ENCODE peak calls at places on chromosomes 12 and 14, in eight cellular contexts. K is CD8-positive, alpha-beta T cell; Z is left ventricle myocardium inferior; Q is small intestine; G is naive thymus-derived CD4-positive, alpha-beta T cell; X is spleen; L is uterus; N is kidney epithelial cell. Y is an unnamed sample.
A peak's percentile ranks its signal among the peaks of the same experiment; 100 is the strongest.

GRCh38 chr14:54048311-54048710 is 91.7 kb upstream of the BMP4 start:
- DNase-seq in K (no peak), Q (no peak), X (no peak), N (no peak), L (no peak), Z (no peak), G (no peak), Y (no peak)

GRCh38 chr14:51552275-51552674 is 99.4 kb upstream of the FRMD6 start:
- DNase-seq in L (no peak), G (no peak), X (no peak), K (no peak), Z (no peak), Q (no peak), N (no peak), Y (no peak)

GRCh38 chr14:61911534-61911933 is 149.3 kb downstream of the SNAPC1 start:
- DNase-seq in K (no peak), L (no peak), N (no peak), G (no peak), X (peak; percentile 82), Q (peak; percentile 5), Z (no peak), Y (no peak)

GRCh38 chr14:68576031-68576430 is 216.8 kb downstream of the ZFP36L1 start:
- DNase-seq in G (no peak), L (no peak), X (no peak), K (no peak), Q (no peak), Z (no peak), N (no peak), Y (no peak)

GRCh38 chr12:51482808-51483532 is 58.3 kb downstream of the SLC4A8 start:
- DNase-seq in X (no peak), N (no peak), K (peak; percentile 3), Q (peak; percentile 12), G (no peak), L (no peak), Z (no peak), Y (no peak)

GRCh38 chr12:122085571-122085970 is 7.0 kb downstream of the MLXIP start:
- DNase-seq in X (no peak), N (no peak), G (no peak), L (no peak), Z (no peak), Q (no peak), K (no peak), Y (no peak)

GRCh38 chr12:14564336-14564959 is 3.2 kb downstream of the PLBD1 start:
- DNase-seq in L (no peak), X (no peak), K (no peak), Q (no peak), N (no peak), G (no peak), Z (no peak), Y (no peak)

GRCh38 chr14:37864861-37865718 is 269.7 kb downstream of the TTC6 start:
- DNase-seq in Z (no peak), N (no peak), K (no peak), X (no peak), G (no peak), Q (peak; percentile 21), L (no peak), Y (no peak)

GRCh38 chr14:102568115-102568614 is 24.3 kb upstream of the RCOR1 start:
- DNase-seq in L (no peak), K (peak; percentile 46), Q (peak; percentile 77), X (no peak), Z (no peak), N (no peak), G (no peak), Y (no peak)

GRCh38 chr12:124694250-124694649 is 126.8 kb upstream of the NCOR2 start:
- DNase-seq in K (no peak), G (no peak), Q (peak; percentile 37), L (no peak), X (no peak), Z (no peak), N (no peak), Y (no peak)

GRCh38 chr14:95204705-95205104 is 47.4 kb upstream of the DICER1 start:
- DNase-seq in G (no peak), K (no peak), Z (no peak), L (no peak), Q (no peak), X (no peak), N (no peak), Y (no peak)

GRCh38 chr12:74429535-74429934 is 108.1 kb upstream of the ATXN7L3B start:
- DNase-seq in X (no peak), L (no peak), N (no peak), Z (no peak), Q (no peak), K (no peak), G (no peak), Y (no peak)

GRCh38 chr14:92635896-92636295 is 112.5 kb downstream of the LGMN start:
- DNase-seq in K (no peak), Q (no peak), X (peak; percentile 12), G (no peak), L (no peak), Z (no peak), N (no peak), Y (no peak)

GRCh38 chr12:107558816-107559382 is 126.7 kb upstream of the PWP1 start:
- DNase-seq in Z (no peak), K (no peak), L (no peak), G (no peak), Q (no peak), N (no peak), X (no peak), Y (no peak)

GRCh38 chr12:77070382-77071294 is 5.3 kb upstream of the E2F7 start:
- DNase-seq in K (no peak), Z (no peak), L (no peak), X (no peak), Q (no peak), G (no peak), N (no peak), Y (no peak)

GRCh38 chr12:53955776-53956250 is 1.1 kb downstream of the HOXC12 start:
- DNase-seq in N (no peak), K (no peak), G (no peak), Q (no peak), Z (no peak), X (no peak), L (no peak), Y (no peak)

GRCh38 chr12:53954694-53955035 is at the start of gene HOXC12:
- DNase-seq in G (no peak), L (peak; percentile 11), K (no peak), N (no peak), Q (no peak), X (no peak), Z (no peak), Y (no peak)

GRCh38 chr12:53956914-53957536 is 2.3 kb downstream of the HOXC12 start:
- DNase-seq in G (no peak), K (no peak), Q (no peak), N (no peak), Z (no peak), L (peak; percentile 10), X (no peak), Y (no peak)

GRCh38 chr12:53955036-53955775 is 503 bp downstream of the HOXC12 start:
- DNase-seq in L (peak; percentile 11), X (no peak), Q (no peak), K (no peak), G (no peak), Z (no peak), N (no peak), Y (no peak)

GRCh38 chr12:53956251-53956887 is 1.7 kb downstream of the HOXC12 start:
- DNase-seq in Q (no peak), K (no peak), X (no peak), G (no peak), L (peak; percentile 12), N (no peak), Z (no peak), Y (no peak)
- H3K27me3 ChIP-seq in Q (peaks cover 88% of the 10 kb centered on the region), K (peaks cover 84% of the 10 kb centered on the region), X (peaks cover 100% of the 10 kb centered on the region), G (peaks cover 72% of the 10 kb centered on the region), L (peaks cover 37% of the 10 kb centered on the region), N (peaks cover 99% of the 10 kb centered on the region), Z (peaks cover 100% of the 10 kb centered on the region), Y (peaks cover 97% of the 10 kb centered on the region)

GRCh38 chr14:86961106-86961716 is 1031.8 kb downstream of the GALC start:
- DNase-seq in K (no peak), N (no peak), G (no peak), L (no peak), X (no peak), Z (no peak), Q (no peak), Y (peak; percentile 18)
- H3K27me3 ChIP-seq in K (no peaks in the 10 kb centered on the region), N (no peaks in the 10 kb centered on the region), G (no peaks in the 10 kb centered on the region), L (no peaks in the 10 kb centered on the region), X (no peaks in the 10 kb centered on the region), Z (no peaks in the 10 kb centered on the region), Q (no peaks in the 10 kb centered on the region), Y (no peaks in the 10 kb centered on the region)

DNA sequence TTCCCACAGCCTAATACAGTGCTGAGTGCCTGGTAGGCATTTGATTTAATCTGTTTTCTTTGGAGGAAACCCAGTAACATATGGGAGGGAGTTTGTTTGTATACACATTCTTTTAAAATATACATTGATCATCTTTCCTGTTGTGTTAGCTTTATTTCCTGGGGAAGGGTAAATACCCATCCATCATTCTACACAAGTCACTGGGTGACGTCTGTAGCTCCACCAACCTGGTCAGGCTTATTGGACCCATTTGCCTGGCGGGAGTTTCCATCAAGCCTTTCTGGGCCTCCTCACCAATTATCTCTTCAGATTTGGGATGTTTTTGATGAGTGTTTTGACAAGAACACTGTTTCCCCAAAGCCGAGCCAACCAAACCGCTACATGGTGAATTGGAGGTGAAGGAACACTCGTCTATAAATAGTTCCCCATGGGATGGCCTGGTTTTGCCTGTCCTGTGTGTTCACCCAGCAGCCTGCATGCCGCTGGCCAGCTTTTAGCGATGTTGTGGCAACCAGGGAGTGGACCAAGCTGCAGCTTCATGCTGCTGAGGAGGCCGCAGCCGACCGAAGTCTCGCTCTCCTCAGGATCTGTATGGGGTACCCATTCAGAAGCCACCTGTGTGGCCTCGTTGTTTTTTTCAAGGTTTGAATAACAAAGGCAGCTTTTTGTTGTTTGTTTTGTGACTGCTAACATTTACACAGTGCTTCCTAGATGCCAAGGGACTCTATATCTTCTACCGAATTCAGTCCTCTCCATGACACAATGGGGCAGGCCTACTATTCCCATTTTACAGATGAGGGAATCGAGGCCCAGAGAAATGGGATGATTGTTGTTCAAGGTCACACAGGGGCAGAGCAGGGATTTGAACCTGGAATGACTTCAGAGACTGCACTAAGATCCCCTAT is 22.6 kb downstream of the PLXNC1 start:
- DNase-seq in Z (peak; percentile 26), K (no peak), L (no peak), X (no peak), N (no peak), Q (no peak), G (no peak), Y (no peak)
- H3K27me3 ChIP-seq in Z (no peaks in the 10 kb centered on the region), K (no peaks in the 10 kb centered on the region), L (no peaks in the 10 kb centered on the region), X (no peaks in the 10 kb centered on the region), N (peaks cover 5% of the 10 kb centered on the region), Q (no peaks in the 10 kb centered on the region), G (no peaks in the 10 kb centered on the region), Y (peaks cover 83% of the 10 kb centered on the region)

GRCh38 chr12:57607958-57608663 is 3.1 kb upstream of the ARHGEF25 start:
- DNase-seq in N (no peak), L (no peak), Q (no peak), X (no peak), G (no peak), K (no peak), Z (no peak), Y (no peak)

GRCh38 chr12:57611116-57611809 is at the start of gene ARHGEF25:
- DNase-seq in Z (peak; percentile 87), G (no peak), K (no peak), N (no peak), L (peak; percentile 88), Q (peak; percentile 8), X (no peak), Y (no peak)

GRCh38 chr12:57610553-57611115 is 601 bp upstream of the ARHGEF25 start:
- DNase-seq in Q (peak; percentile 8), N (no peak), Z (peak; percentile 75), L (peak; percentile 79), X (no peak), K (no peak), G (no peak), Y (no peak)

GRCh38 chr12:57609781-57610552 is 1.3 kb upstream of the ARHGEF25 start:
- DNase-seq in X (no peak), L (peak; percentile 69), Q (no peak), G (no peak), N (no peak), Z (peak; percentile 56), K (no peak), Y (no peak)

GRCh38 chr12:57609091-57609780 is 2.0 kb upstream of the ARHGEF25 start:
- DNase-seq in X (no peak), Q (no peak), G (no peak), K (no peak), L (peak; percentile 44), N (no peak), Z (no peak), Y (no peak)
- H3K27me3 ChIP-seq in X (peaks cover 41% of the 10 kb centered on the region), Q (peaks cover 10% of the 10 kb centered on the region), G (peaks cover 2% of the 10 kb centered on the region), K (no peaks in the 10 kb centered on the region), L (no peaks in the 10 kb centered on the region), N (peaks cover 20% of the 10 kb centered on the region), Z (peaks cover 4% of the 10 kb centered on the region), Y (peaks cover 4% of the 10 kb centered on the region)